ENCODE peak calls at places on chromosomes 13 and 19, in five cellular contexts. One of them, this sample, is unnamed.

GRCh38 chr19:50817941-50818858 is 5.4 kb downstream of the KLK1 start:
- DNase-seq in NAMALWA: peak
- DNase-seq in PC-3: peak
- DNase-seq in activated CD8-positive, alpha-beta T cell treated with anti-CD3 and anti-CD28 coated beads, Interleukin-2, amount 10 ng/mL, durations not matched to agents 7 days and 5 days: peak
- DNase-seq in ovary: no peak
- DNase-seq in this sample: peak

GRCh38 chr13:113338451-113338850 is 25.5 kb downstream of the GRTP1 start:
- DNase-seq in NAMALWA: no peak
- DNase-seq in activated CD8-positive, alpha-beta T cell treated with anti-CD3 and anti-CD28 coated beads, Interleukin-2, amount 10 ng/mL, durations not matched to agents 7 days and 5 days: no peak
- DNase-seq in PC-3: no peak
- DNase-seq in ovary: no peak
- DNase-seq in this sample: no peak

GRCh38 chr13:102122147-102122546 is 279.7 kb downstream of the FGF14 start:
- DNase-seq in ovary: no peak
- DNase-seq in PC-3: no peak
- DNase-seq in activated CD8-positive, alpha-beta T cell treated with anti-CD3 and anti-CD28 coated beads, Interleukin-2, amount 10 ng/mL, durations not matched to agents 7 days and 5 days: no peak
- DNase-seq in NAMALWA: no peak
- DNase-seq in this sample: no peak

GRCh38 chr19:53881482-53882390 is at the start of gene PRKCG:
- DNase-seq in ovary: no peak
- DNase-seq in activated CD8-positive, alpha-beta T cell treated with anti-CD3 and anti-CD28 coated beads, Interleukin-2, amount 10 ng/mL, durations not matched to agents 7 days and 5 days: peak
- DNase-seq in PC-3: peak
- DNase-seq in NAMALWA: peak
- DNase-seq in this sample: peak

GRCh38 chr19:48842744-48843162 is 6.5 kb upstream of the HSD17B14 start:
- DNase-seq in NAMALWA: peak
- DNase-seq in ovary: peak
- DNase-seq in PC-3: peak
- DNase-seq in activated CD8-positive, alpha-beta T cell treated with anti-CD3 and anti-CD28 coated beads, Interleukin-2, amount 10 ng/mL, durations not matched to agents 7 days and 5 days: peak
- DNase-seq in this sample: peak

GRCh38 chr13:32060319-32060924 is 28.8 kb downstream of the FRY start:
- DNase-seq in ovary: no peak
- DNase-seq in NAMALWA: no peak
- DNase-seq in activated CD8-positive, alpha-beta T cell treated with anti-CD3 and anti-CD28 coated beads, Interleukin-2, amount 10 ng/mL, durations not matched to agents 7 days and 5 days: no peak
- DNase-seq in PC-3: no peak
- DNase-seq in this sample: peak

GRCh38 chr19:995051-995827 is 5.0 kb upstream of the GRIN3B start:
- DNase-seq in ovary: no peak
- DNase-seq in NAMALWA: no peak
- DNase-seq in PC-3: no peak
- DNase-seq in activated CD8-positive, alpha-beta T cell treated with anti-CD3 and anti-CD28 coated beads, Interleukin-2, amount 10 ng/mL, durations not matched to agents 7 days and 5 days: no peak
- DNase-seq in this sample: no peak

GRCh38 chr13:67877031-67877430 is 646.9 kb upstream of the PCDH9 start:
- DNase-seq in NAMALWA: no peak
- DNase-seq in ovary: no peak
- DNase-seq in PC-3: no peak
- DNase-seq in activated CD8-positive, alpha-beta T cell treated with anti-CD3 and anti-CD28 coated beads, Interleukin-2, amount 10 ng/mL, durations not matched to agents 7 days and 5 days: no peak
- DNase-seq in this sample: no peak

GRCh38 chr19:33054623-33055022 is 10.1 kb downstream of the RHPN2 start:
- DNase-seq in activated CD8-positive, alpha-beta T cell treated with anti-CD3 and anti-CD28 coated beads, Interleukin-2, amount 10 ng/mL, durations not matched to agents 7 days and 5 days: no peak
- DNase-seq in ovary: no peak
- DNase-seq in NAMALWA: no peak
- DNase-seq in PC-3: peak
- DNase-seq in this sample: no peak